ENCODE peak calls at places on chromosomes 16 and 17, in nine cellular contexts. J, I, N, E, G, O, W, M and L are unnamed samples.

GRCh38 chr17:35214631-35215273 is 20.6 kb upstream of the SLC35G3 start:
- DNase-seq in N (peak), G (no peak), J (no peak), M (no peak), I (no peak), E (no peak), O (no peak), W (no peak), L (no peak)

GRCh38 chr17:63116967-63117366 is 150.9 kb downstream of the TANC2 start:
- DNase-seq in E (no peak), O (peak), W (no peak), J (peak), G (no peak), M (no peak), N (no peak), I (no peak), L (no peak)

GRCh38 chr17:77725851-77726250 is 232.7 kb upstream of the TNRC6C start:
- DNase-seq in M (no peak), W (no peak), E (no peak), O (no peak), I (no peak), J (no peak), G (no peak), N (no peak), L (no peak)

GRCh38 chr17:79612468-79613194 is 1.8 kb upstream of the RBFOX3 start:
- DNase-seq in O (peak), W (peak), J (peak), M (peak), E (no peak), N (peak), I (no peak), G (no peak), L (peak)

GRCh38 chr16:19948186-19949104 is 63.8 kb upstream of the GPRC5B start:
- DNase-seq in O (no peak), E (no peak), W (no peak), N (no peak), J (no peak), M (no peak), G (no peak), I (no peak), L (no peak)

GRCh38 chr16:12340151-12340733 is 363.7 kb downstream of the SNX29 start:
- DNase-seq in G (no peak), W (peak), N (no peak), E (no peak), O (peak), J (peak), M (peak), I (no peak), L (peak)

GRCh38 chr16:27314161-27314723 is 468 bp downstream of the IL4R start:
- DNase-seq in E (no peak), J (no peak), G (peak), N (peak), W (peak), I (no peak), M (no peak), O (no peak), L (no peak)

GRCh38 chr17:62089296-62089695 is 24.2 kb upstream of the MED13 start:
- DNase-seq in G (no peak), M (no peak), N (no peak), O (no peak), J (no peak), E (no peak), W (no peak), I (no peak), L (no peak)

GRCh38 chr16:7140899-7141298 is 191.7 kb upstream of the RBFOX1 start:
- DNase-seq in W (peak), M (no peak), E (no peak), I (no peak), O (no peak), N (no peak), G (no peak), J (no peak), L (no peak)

GRCh38 chr16:84532299-84532724 is 27.9 kb upstream of the MEAK7 start:
- DNase-seq in N (no peak), M (no peak), O (no peak), G (peak), J (no peak), I (no peak), W (peak), E (no peak), L (no peak)

GRCh38 chr17:3513305-3514035 is 37.7 kb downstream of the ASPA start:
- DNase-seq in M (no peak), N (no peak), G (no peak), O (no peak), I (no peak), W (no peak), E (no peak), J (no peak), L (no peak)

GRCh38 chr17:38554430-38555350 is 51.1 kb downstream of the SRCIN1 start:
- DNase-seq in M (no peak), W (peak), J (peak), N (no peak), I (no peak), E (no peak), G (no peak), O (peak), L (peak)

GRCh38 chr17:50925296-50925891 is 59.2 kb upstream of the TOB1 start:
- DNase-seq in I (no peak), J (no peak), M (no peak), O (no peak), N (no peak), G (no peak), W (no peak), E (no peak), L (no peak)

GRCh38 chr17:58306131-58306951 is 22.3 kb downstream of the TSPOAP1 start:
- DNase-seq in O (no peak), M (no peak), I (no peak), J (no peak), N (no peak), G (peak), W (no peak), E (no peak), L (no peak)

GRCh38 chr17:57708401-57708800 is 36.7 kb downstream of the CCDC182 start:
- DNase-seq in J (no peak), E (no peak), G (no peak), O (no peak), I (no peak), W (no peak), N (no peak), M (no peak), L (peak)

GRCh38 chr17:61440697-61441096 is 11.5 kb upstream of the TBX4 start:
- DNase-seq in M (no peak), I (no peak), N (no peak), E (no peak), W (no peak), J (no peak), O (no peak), G (no peak), L (no peak)

GRCh38 chr17:83194761-83195329 is 115.4 kb downstream of the METRNL start:
- DNase-seq in I (no peak), N (no peak), J (no peak), W (no peak), G (peak), M (no peak), O (no peak), E (no peak), L (no peak)

GRCh38 chr16:30649725-30650368 is 913 bp upstream of the PRR14 start:
- DNase-seq in I (no peak), G (peak), M (no peak), O (no peak), N (no peak), W (no peak), E (peak), J (no peak), L (no peak)